ENCODE peak calls at places on chromosomes 16 and 17, in nine cellular contexts. Z is type B pancreatic cell, Y is breast epithelium, N is nephron progenitor cell, K is heart right ventricle, D is AG09319, O is WTC11, F is esophagus muscularis mucosa, R is AG10803. I is an unnamed sample.

GRCh38 chr17:29617481-29618271 is 5.0 kb downstream of the CORO6 start:
- DNase-seq in Z (peak; percentile 79), Y (peak; percentile 62), N (peak; percentile 67), K (no peak), D (no peak), O (peak; percentile 91), F (no peak), R (peak; percentile 72), I (peak; percentile 80)

GRCh38 chr17:83004791-83005380 is 74.5 kb upstream of the METRNL start:
- DNase-seq in Z (no peak), Y (no peak), N (no peak), K (no peak), D (no peak), O (no peak), F (peak; percentile 55), R (no peak), I (no peak)

GRCh38 chr17:80263253-80264047 is 2.8 kb downstream of the RNF213 start:
- DNase-seq in Z (no peak), Y (peak; percentile 86), N (no peak), K (peak; percentile 92), D (peak; percentile 83), O (no peak), F (peak; percentile 94), R (peak; percentile 87), I (peak; percentile 73)

GRCh38 chr17:49576121-49576905 is 642 bp downstream of the NXPH3 start:
- DNase-seq in Z (no peak), Y (no peak), N (peak; percentile 62), K (no peak), D (no peak), O (peak; percentile 70), F (no peak), R (peak; percentile 40), I (no peak)

GRCh38 chr17:75552847-75553552 is 27.5 kb downstream of the LLGL2 start:
- DNase-seq in Z (no peak), Y (no peak), N (peak; percentile 41), K (no peak), D (no peak), O (no peak), F (no peak), R (no peak), I (no peak)

GRCh38 chr16:51129105-51129504 is 22.0 kb downstream of the SALL1 start:
- DNase-seq in Z (no peak), Y (no peak), N (peak; percentile 29), K (no peak), D (no peak), O (no peak), F (no peak), R (no peak), I (no peak)

GRCh38 chr17:29625037-29625750 is 2.5 kb upstream of the CORO6 start:
- DNase-seq in Z (no peak), Y (no peak), N (no peak), K (no peak), D (no peak), O (no peak), F (no peak), R (peak; percentile 70), I (no peak)

GRCh38 chr17:81804559-81805399 is 829 bp downstream of the GCGR start:
- DNase-seq in Z (no peak), Y (no peak), N (peak; percentile 44), K (no peak), D (no peak), O (no peak), F (no peak), R (no peak), I (no peak)

GRCh38 chr17:36657763-36658490 is 56.5 kb downstream of the MRM1 start:
- DNase-seq in Z (no peak), Y (no peak), N (peak; percentile 84), K (no peak), D (no peak), O (peak; percentile 76), F (no peak), R (no peak), I (no peak)

GRCh38 chr17:518047-518735 is 165.6 kb upstream of the RPH3AL start:
- DNase-seq in Z (no peak), Y (no peak), N (no peak), K (peak; percentile 40), D (no peak), O (no peak), F (no peak), R (no peak), I (no peak)

GRCh38 chr16:25009822-25010221 is 5.3 kb downstream of the ARHGAP17 start:
- DNase-seq in Z (no peak), Y (no peak), N (no peak), K (no peak), D (no peak), O (no peak), F (no peak), R (peak; percentile 38), I (no peak)

GRCh38 chr17:76725580-76726230 is 701 bp downstream of the JMJD6 start:
- DNase-seq in Z (no peak), Y (peak; percentile 75), N (no peak), K (peak; percentile 85), D (no peak), O (peak; percentile 18), F (peak; percentile 94), R (peak; percentile 73), I (peak; percentile 61)

GRCh38 chr16:87317766-87318121 is 552 bp upstream of the C16orf95 start:
- DNase-seq in Z (no peak), Y (peak; percentile 26), N (peak; percentile 43), K (peak; percentile 16), D (peak; percentile 27), O (no peak), F (no peak), R (peak; percentile 61), I (no peak)

DNA sequence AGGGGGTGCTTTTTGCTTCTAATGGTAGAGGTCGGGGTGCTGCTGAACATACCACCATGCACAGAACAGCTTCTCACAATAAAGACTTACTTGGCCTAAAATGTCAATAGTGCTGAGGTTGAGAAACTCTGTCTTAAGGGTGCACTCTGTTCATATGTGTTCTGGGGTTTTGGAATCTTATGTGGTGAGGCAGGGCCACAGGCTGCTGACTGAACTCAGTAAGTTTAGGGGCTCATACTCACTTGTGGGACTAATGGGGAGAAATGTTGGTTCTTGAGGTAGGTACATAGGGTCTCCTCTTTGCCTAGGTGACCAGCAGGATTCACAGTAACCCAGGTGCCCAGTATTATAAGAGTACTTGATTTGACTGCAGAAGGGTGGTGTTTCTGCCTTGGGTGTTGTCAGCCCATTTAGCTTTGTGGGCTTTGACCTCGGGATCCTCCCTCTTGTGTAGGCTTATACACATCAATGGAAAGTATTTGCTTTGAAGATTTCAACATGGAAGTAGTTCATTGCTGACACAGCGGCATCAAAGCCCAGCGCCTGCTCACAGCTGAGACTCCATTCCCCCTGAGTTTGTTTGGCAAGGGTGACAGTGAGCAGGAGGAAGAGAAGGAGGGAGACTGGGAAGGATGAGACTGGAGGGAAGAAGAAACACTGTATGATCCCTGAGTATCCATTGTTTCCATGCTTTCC is 17.2 kb downstream of the SLC7A6 start:
- DNase-seq in Z (no peak), Y (no peak), N (no peak), K (no peak), D (no peak), O (no peak), F (no peak), R (no peak), I (no peak)
- TF ChIP-seq CTCF in Z (no peak), Y (no peak), N (no peak), K (no peak), D (no peak), O (no peak), F (no peak), R (no peak), I (no peak)

DNA sequence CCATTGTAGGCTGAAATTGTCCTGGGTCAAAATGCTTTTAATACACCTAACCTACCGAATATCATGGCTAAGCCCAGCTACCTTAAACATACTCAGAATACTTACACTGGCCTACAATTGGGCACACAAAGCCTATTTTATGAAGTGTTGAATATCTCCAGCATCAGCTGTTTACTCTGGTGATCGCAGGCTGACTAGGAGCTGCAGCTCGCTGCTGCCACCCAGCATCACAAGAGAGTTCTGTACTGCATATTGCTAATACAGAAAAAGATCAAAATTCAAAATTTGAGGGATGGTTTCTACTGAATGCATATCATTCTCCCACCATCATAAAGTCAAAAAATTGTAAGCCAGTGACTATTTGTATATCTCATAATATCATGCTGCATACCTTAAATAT is 55.3 kb downstream of the ULK2 start:
- DNase-seq in Z (no peak), Y (no peak), N (no peak), K (no peak), D (no peak), O (no peak), F (no peak), R (no peak), I (no peak)
- TF ChIP-seq CTCF in Z (peak; percentile 32), Y (no peak), N (no peak), K (no peak), D (no peak), O (no peak), F (no peak), R (peak; percentile 23), I (no peak)

GRCh38 chr17:68740555-68741447 is 139.6 kb upstream of the FAM20A start:
- DNase-seq in Z (no peak), Y (no peak), N (no peak), K (no peak), D (no peak), O (no peak), F (no peak), R (no peak), I (no peak)
- TF ChIP-seq CTCF in Z (peak; percentile 21), Y (no peak), N (no peak), K (no peak), D (no peak), O (no peak), F (no peak), R (no peak), I (no peak)

GRCh38 chr17:43003542-43004172 is 2.9 kb upstream of the IFI35 start:
- DNase-seq in Z (no peak), Y (no peak), N (no peak), K (no peak), D (no peak), O (no peak), F (no peak), R (peak; percentile 71), I (no peak)
- TF ChIP-seq CTCF in Z (no peak), Y (no peak), N (no peak), K (no peak), D (no peak), O (no peak), F (no peak), R (no peak), I (no peak)

GRCh38 chr17:38351412-38352222 is at the start of gene SOCS7:
- DNase-seq in Z (peak; percentile 95), Y (peak; percentile 81), N (peak; percentile 98), K (peak; percentile 95), D (peak; percentile 74), O (peak; percentile 90), F (peak; percentile 97), R (peak; percentile 87), I (peak; percentile 97)
- TF ChIP-seq CTCF in Z (no peak), Y (no peak), N (no peak), K (no peak), D (no peak), O (no peak), F (no peak), R (no peak), I (no peak)

DNA sequence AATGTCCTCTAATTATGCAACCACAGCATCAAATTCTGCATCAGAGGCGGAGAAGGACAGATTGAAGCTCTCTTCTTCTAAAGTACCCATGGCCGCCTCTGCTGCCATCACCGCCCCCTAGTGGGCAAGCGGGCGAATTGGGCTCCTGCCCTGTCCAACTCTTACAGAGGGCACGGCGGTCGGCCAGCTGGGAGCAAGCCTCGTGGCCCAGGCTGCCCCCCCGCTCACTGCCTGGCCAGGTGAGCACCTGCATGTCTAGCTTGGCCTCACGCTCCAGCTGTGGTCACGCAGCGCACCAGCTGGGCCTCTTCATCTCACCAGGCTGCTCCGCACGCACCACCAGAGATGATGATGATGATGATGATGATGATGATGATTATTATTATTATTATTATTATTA is 146.1 kb upstream of the TOM1L1 start:
- DNase-seq in Z (no peak), Y (no peak), N (no peak), K (no peak), D (no peak), O (peak; percentile 48), F (no peak), R (no peak), I (no peak)
- TF ChIP-seq CTCF in Z (no peak), Y (no peak), N (peak; percentile 27), K (no peak), D (no peak), O (peak; percentile 55), F (no peak), R (no peak), I (no peak)